ENCODE peak calls at places on chromosome 1, in nine cellular contexts. K, H, O, D, M, I, Z, Y and E are unnamed samples.

GRCh38 chr1:95117207-95118018 is at the start of gene TLCD4:
- DNase-seq in K (peak), H (peak), O (peak), D (peak), M (peak), I (peak), Z (peak), Y (peak), E (peak)

GRCh38 chr1:62688687-62689085 is 500 bp upstream of the DOCK7 start:
- DNase-seq in K (no peak), H (no peak), O (no peak), D (no peak), M (no peak), I (no peak), Z (peak), Y (no peak), E (no peak)

GRCh38 chr1:159023723-159024122 is 14.0 kb downstream of the IFI16 start:
- DNase-seq in K (no peak), H (no peak), O (no peak), D (no peak), M (no peak), I (no peak), Z (no peak), Y (no peak), E (no peak)

GRCh38 chr1:50126962-50127715 is 18.4 kb downstream of the ELAVL4 start:
- DNase-seq in K (no peak), H (no peak), O (no peak), D (no peak), M (no peak), I (no peak), Z (no peak), Y (no peak), E (no peak)

GRCh38 chr1:86713477-86713876 is 9.1 kb downstream of the SH3GLB1 start:
- DNase-seq in K (no peak), H (no peak), O (no peak), D (no peak), M (no peak), I (no peak), Z (no peak), Y (no peak), E (no peak)

GRCh38 chr1:32612189-32612881 is 38.0 kb downstream of the ZBTB8OS start:
- DNase-seq in K (peak), H (peak), O (peak), D (peak), M (peak), I (no peak), Z (peak), Y (peak), E (peak)

GRCh38 chr1:62337785-62338631 is 18.8 kb upstream of the KANK4 start:
- DNase-seq in K (no peak), H (no peak), O (no peak), D (peak), M (peak), I (no peak), Z (no peak), Y (no peak), E (no peak)

GRCh38 chr1:191668525-191668924 is 489.7 kb upstream of the RGS18 start:
- DNase-seq in K (no peak), H (no peak), O (no peak), D (no peak), M (no peak), I (no peak), Z (no peak), Y (no peak), E (no peak)

GRCh38 chr1:22769932-22770331 is 59.3 kb downstream of the EPHB2 start:
- DNase-seq in K (no peak), H (no peak), O (no peak), D (no peak), M (no peak), I (no peak), Z (no peak), Y (no peak), E (no peak)

GRCh38 chr1:155022927-155023236 is 10.7 kb downstream of the DCST2 start:
- DNase-seq in K (no peak), H (peak), O (no peak), D (no peak), M (no peak), I (no peak), Z (no peak), Y (no peak), E (no peak)

GRCh38 chr1:2259668-2260392 is 31.7 kb downstream of the SKI start:
- DNase-seq in K (no peak), H (no peak), O (no peak), D (no peak), M (no peak), I (no peak), Z (no peak), Y (no peak), E (no peak)

GRCh38 chr1:169207825-169208520 is 101.5 kb downstream of the ATP1B1 start:
- DNase-seq in K (no peak), H (no peak), O (no peak), D (no peak), M (no peak), I (no peak), Z (no peak), Y (no peak), E (no peak)

GRCh38 chr1:184972281-184973055 is 1.8 kb downstream of the NIBAN1 start:
- DNase-seq in K (no peak), H (no peak), O (no peak), D (no peak), M (no peak), I (no peak), Z (peak), Y (no peak), E (no peak)

GRCh38 chr1:184824716-184825323 is 70.2 kb upstream of the EDEM3 start:
- DNase-seq in K (no peak), H (no peak), O (no peak), D (no peak), M (no peak), I (no peak), Z (no peak), Y (no peak), E (no peak)

GRCh38 chr1:222097646-222098045 is 355.8 kb upstream of the DUSP10 start:
- DNase-seq in K (no peak), H (no peak), O (peak), D (no peak), M (no peak), I (no peak), Z (no peak), Y (no peak), E (no peak)

GRCh38 chr1:198846506-198847010 is 207.7 kb downstream of the PTPRC start:
- DNase-seq in K (no peak), H (no peak), O (no peak), D (no peak), M (no peak), I (no peak), Z (no peak), Y (no peak), E (no peak)